ENCODE peak calls at places on chromosomes 1 and 21, in six cellular contexts. One of them, this sample, is unnamed.

GRCh38 chr1:40780678-40781613 is 2.6 kb upstream of the KCNQ4 start:
- DNase-seq in fibroblast of pulmonary artery: no peak
- DNase-seq in OCI-LY7: no peak
- DNase-seq in H54: no peak
- DNase-seq in cardiac fibroblast: no peak
- DNase-seq in T-helper 17 cell: no peak
- DNase-seq in this sample: no peak

GRCh38 chr1:147105909-147106308 is 66.4 kb downstream of the PRKAB2 start:
- DNase-seq in fibroblast of pulmonary artery: no peak
- DNase-seq in OCI-LY7: no peak
- DNase-seq in H54: no peak
- DNase-seq in cardiac fibroblast: no peak
- DNase-seq in T-helper 17 cell: no peak
- DNase-seq in this sample: no peak

GRCh38 chr1:110783292-110783918 is 89.5 kb upstream of the CD53 start:
- DNase-seq in fibroblast of pulmonary artery: peak; percentile 64
- DNase-seq in OCI-LY7: peak; percentile 81
- DNase-seq in H54: peak; percentile 26
- DNase-seq in cardiac fibroblast: peak; percentile 66
- DNase-seq in T-helper 17 cell: peak; percentile 39
- DNase-seq in this sample: peak; percentile 77

GRCh38 chr1:89724369-89725015 is 91.6 kb downstream of the LRRC8C start:
- DNase-seq in fibroblast of pulmonary artery: peak; percentile 56
- DNase-seq in OCI-LY7: peak; percentile 41
- DNase-seq in H54: peak; percentile 31
- DNase-seq in cardiac fibroblast: peak; percentile 93
- DNase-seq in T-helper 17 cell: no peak
- DNase-seq in this sample: no peak

GRCh38 chr1:77925536-77925935 is 37.1 kb downstream of the NEXN start:
- DNase-seq in fibroblast of pulmonary artery: peak; percentile 41
- DNase-seq in OCI-LY7: no peak
- DNase-seq in H54: no peak
- DNase-seq in cardiac fibroblast: no peak
- DNase-seq in T-helper 17 cell: no peak
- DNase-seq in this sample: no peak

GRCh38 chr1:151680391-151680790 is 36.2 kb downstream of the CELF3 start:
- DNase-seq in fibroblast of pulmonary artery: peak; percentile 16
- DNase-seq in OCI-LY7: no peak
- DNase-seq in H54: no peak
- DNase-seq in cardiac fibroblast: peak; percentile 51
- DNase-seq in T-helper 17 cell: no peak
- DNase-seq in this sample: no peak

GRCh38 chr1:23196627-23197328 is 20.5 kb downstream of the HTR1D start:
- DNase-seq in fibroblast of pulmonary artery: peak; percentile 98
- DNase-seq in OCI-LY7: no peak
- DNase-seq in H54: peak; percentile 52
- DNase-seq in cardiac fibroblast: peak; percentile 100
- DNase-seq in T-helper 17 cell: no peak
- DNase-seq in this sample: no peak

GRCh38 chr1:211613108-211613947 is 34.4 kb upstream of the SLC30A1 start:
- DNase-seq in fibroblast of pulmonary artery: peak; percentile 96
- DNase-seq in OCI-LY7: no peak
- DNase-seq in H54: peak; percentile 65
- DNase-seq in cardiac fibroblast: peak; percentile 94
- DNase-seq in T-helper 17 cell: no peak
- DNase-seq in this sample: no peak

GRCh38 chr1:67433830-67434229 is 3.6 kb upstream of the SERBP1 start:
- DNase-seq in fibroblast of pulmonary artery: no peak
- DNase-seq in OCI-LY7: no peak
- DNase-seq in H54: no peak
- DNase-seq in cardiac fibroblast: no peak
- DNase-seq in T-helper 17 cell: no peak
- DNase-seq in this sample: no peak

GRCh38 chr21:39196838-39197237 is 13.6 kb upstream of the PSMG1 start:
- DNase-seq in fibroblast of pulmonary artery: no peak
- DNase-seq in OCI-LY7: no peak
- DNase-seq in H54: no peak
- DNase-seq in cardiac fibroblast: no peak
- DNase-seq in T-helper 17 cell: no peak
- DNase-seq in this sample: no peak

GRCh38 chr1:183278736-183279591 is 92.9 kb downstream of the LAMC2 start:
- DNase-seq in fibroblast of pulmonary artery: peak; percentile 79
- DNase-seq in OCI-LY7: no peak
- DNase-seq in H54: peak; percentile 51
- DNase-seq in cardiac fibroblast: peak; percentile 96
- DNase-seq in T-helper 17 cell: no peak
- DNase-seq in this sample: no peak

This sample was measured in HEK293T.